ENCODE peak calls at places on chromosomes 5 and 9, in ten cellular contexts. One of them, this sample, is unnamed.

GRCh38 chr9:129694265-129694664 is 28.8 kb downstream of the PRRX2 start:
- DNase-seq in pancreas: no peak
- DNase-seq in body of pancreas: no peak
- DNase-seq in PC-3: no peak
- DNase-seq in neural progenitor cell: no peak
- DNase-seq in GM13976: no peak
- DNase-seq in heart right ventricle: no peak
- DNase-seq in GM13977: no peak
- DNase-seq in AG10803: peak
- DNase-seq in type B pancreatic cell: no peak
- DNase-seq in this sample: no peak

GRCh38 chr5:91384671-91385430 is 1.7 kb upstream of the ARRDC3 start:
- DNase-seq in pancreas: peak
- DNase-seq in GM13977: peak
- DNase-seq in body of pancreas: peak
- DNase-seq in neural progenitor cell: peak
- DNase-seq in heart right ventricle: no peak
- DNase-seq in type B pancreatic cell: no peak
- DNase-seq in AG10803: peak
- DNase-seq in PC-3: peak
- DNase-seq in GM13976: peak
- DNase-seq in this sample: peak

GRCh38 chr5:91058575-91058974 is 324.5 kb downstream of the ARRDC3 start:
- DNase-seq in neural progenitor cell: no peak
- DNase-seq in type B pancreatic cell: no peak
- DNase-seq in pancreas: no peak
- DNase-seq in heart right ventricle: no peak
- DNase-seq in PC-3: peak
- DNase-seq in AG10803: no peak
- DNase-seq in GM13976: no peak
- DNase-seq in GM13977: no peak
- DNase-seq in body of pancreas: no peak
- DNase-seq in this sample: no peak

GRCh38 chr5:80466669-80467485 is 21.0 kb upstream of the FAM151B start:
- DNase-seq in body of pancreas: no peak
- DNase-seq in pancreas: no peak
- DNase-seq in heart right ventricle: no peak
- DNase-seq in GM13977: no peak
- DNase-seq in type B pancreatic cell: no peak
- DNase-seq in GM13976: no peak
- DNase-seq in neural progenitor cell: no peak
- DNase-seq in PC-3: no peak
- DNase-seq in AG10803: peak
- DNase-seq in this sample: no peak

GRCh38 chr9:36677611-36678010 is 104.9 kb downstream of the MELK start:
- DNase-seq in type B pancreatic cell: no peak
- DNase-seq in neural progenitor cell: no peak
- DNase-seq in GM13976: no peak
- DNase-seq in pancreas: no peak
- DNase-seq in body of pancreas: no peak
- DNase-seq in GM13977: no peak
- DNase-seq in AG10803: no peak
- DNase-seq in heart right ventricle: no peak
- DNase-seq in PC-3: no peak
- DNase-seq in this sample: no peak

GRCh38 chr5:85656050-85656449 is 961.7 kb upstream of the COX7C start:
- DNase-seq in GM13977: no peak
- DNase-seq in AG10803: no peak
- DNase-seq in type B pancreatic cell: no peak
- DNase-seq in pancreas: no peak
- DNase-seq in GM13976: no peak
- DNase-seq in heart right ventricle: no peak
- DNase-seq in PC-3: no peak
- DNase-seq in neural progenitor cell: no peak
- DNase-seq in body of pancreas: no peak
- DNase-seq in this sample: no peak

GRCh38 chr5:2902186-2902585 is 150.7 kb upstream of the IRX2 start:
- DNase-seq in heart right ventricle: no peak
- DNase-seq in pancreas: no peak
- DNase-seq in GM13976: no peak
- DNase-seq in AG10803: no peak
- DNase-seq in type B pancreatic cell: no peak
- DNase-seq in PC-3: no peak
- DNase-seq in GM13977: no peak
- DNase-seq in body of pancreas: no peak
- DNase-seq in neural progenitor cell: no peak
- DNase-seq in this sample: no peak

GRCh38 chr5:76269259-76269958 is 133.7 kb upstream of the IQGAP2 start:
- DNase-seq in heart right ventricle: no peak
- DNase-seq in GM13976: peak
- DNase-seq in neural progenitor cell: no peak
- DNase-seq in body of pancreas: no peak
- DNase-seq in GM13977: peak
- DNase-seq in PC-3: no peak
- DNase-seq in AG10803: no peak
- DNase-seq in pancreas: no peak
- DNase-seq in type B pancreatic cell: no peak
- DNase-seq in this sample: no peak

GRCh38 chr5:41822036-41822435 is 48.2 kb downstream of the OXCT1 start:
- DNase-seq in AG10803: no peak
- DNase-seq in type B pancreatic cell: no peak
- DNase-seq in GM13977: no peak
- DNase-seq in PC-3: no peak
- DNase-seq in GM13976: no peak
- DNase-seq in heart right ventricle: no peak
- DNase-seq in body of pancreas: no peak
- DNase-seq in neural progenitor cell: peak
- DNase-seq in pancreas: no peak
- DNase-seq in this sample: no peak

GRCh38 chr9:103397868-103398600 is 402.9 kb downstream of the CYLC2 start:
- DNase-seq in type B pancreatic cell: no peak
- DNase-seq in GM13977: peak
- DNase-seq in neural progenitor cell: peak
- DNase-seq in GM13976: peak
- DNase-seq in PC-3: peak
- DNase-seq in pancreas: peak
- DNase-seq in body of pancreas: peak
- DNase-seq in heart right ventricle: no peak
- DNase-seq in AG10803: no peak
- DNase-seq in this sample: peak

GRCh38 chr9:131645078-131645776 is 94.6 kb downstream of the RAPGEF1 start:
- DNase-seq in GM13976: no peak
- DNase-seq in neural progenitor cell: no peak
- DNase-seq in type B pancreatic cell: no peak
- DNase-seq in GM13977: no peak
- DNase-seq in pancreas: no peak
- DNase-seq in PC-3: no peak
- DNase-seq in heart right ventricle: no peak
- DNase-seq in body of pancreas: no peak
- DNase-seq in AG10803: peak
- DNase-seq in this sample: no peak

GRCh38 chr9:100099722-100100042 is 639 bp downstream of the INVS start:
- DNase-seq in body of pancreas: peak
- DNase-seq in heart right ventricle: no peak
- DNase-seq in PC-3: no peak
- DNase-seq in GM13977: peak
- DNase-seq in type B pancreatic cell: no peak
- DNase-seq in pancreas: no peak
- DNase-seq in AG10803: no peak
- DNase-seq in neural progenitor cell: peak
- DNase-seq in GM13976: peak
- DNase-seq in this sample: no peak

GRCh38 chr9:80028501-80028900 is 456.7 kb downstream of the TLE4 start:
- DNase-seq in AG10803: peak
- DNase-seq in GM13977: no peak
- DNase-seq in GM13976: no peak
- DNase-seq in body of pancreas: peak
- DNase-seq in type B pancreatic cell: no peak
- DNase-seq in heart right ventricle: no peak
- DNase-seq in neural progenitor cell: peak
- DNase-seq in pancreas: no peak
- DNase-seq in PC-3: no peak
- DNase-seq in this sample: no peak

GRCh38 chr5:139687656-139688055 is 39.5 kb downstream of the CXXC5 start:
- DNase-seq in neural progenitor cell: no peak
- DNase-seq in heart right ventricle: no peak
- DNase-seq in type B pancreatic cell: no peak
- DNase-seq in GM13976: no peak
- DNase-seq in body of pancreas: peak
- DNase-seq in GM13977: no peak
- DNase-seq in pancreas: peak
- DNase-seq in AG10803: no peak
- DNase-seq in PC-3: no peak
- DNase-seq in this sample: no peak

GRCh38 chr5:24163091-24163490 is 481.7 kb downstream of the CDH10 start:
- DNase-seq in pancreas: no peak
- DNase-seq in type B pancreatic cell: no peak
- DNase-seq in PC-3: peak
- DNase-seq in body of pancreas: no peak
- DNase-seq in AG10803: no peak
- DNase-seq in GM13977: no peak
- DNase-seq in neural progenitor cell: no peak
- DNase-seq in GM13976: no peak
- DNase-seq in heart right ventricle: no peak
- DNase-seq in this sample: no peak

GRCh38 chr5:157917909-157918809 is 59.2 kb upstream of the CLINT1 start:
- DNase-seq in pancreas: peak
- DNase-seq in type B pancreatic cell: no peak
- DNase-seq in body of pancreas: peak
- DNase-seq in neural progenitor cell: peak
- DNase-seq in AG10803: peak
- DNase-seq in GM13976: peak
- DNase-seq in heart right ventricle: peak
- DNase-seq in GM13977: peak
- DNase-seq in PC-3: peak
- DNase-seq in this sample: peak
- TF ChIP-seq CTCF in pancreas: peak
- TF ChIP-seq CTCF in type B pancreatic cell: peak
- TF ChIP-seq CTCF in body of pancreas: peak
- TF ChIP-seq CTCF in neural progenitor cell: peak
- TF ChIP-seq CTCF in AG10803: peak
- TF ChIP-seq CTCF in GM13976: no peak
- TF ChIP-seq CTCF in heart right ventricle: no peak
- TF ChIP-seq CTCF in GM13977: peak
- TF ChIP-seq CTCF in PC-3: peak
- TF ChIP-seq CTCF in this sample: peak

GRCh38 chr9:122005597-122005996 is 87.5 kb downstream of the TTLL11 start:
- DNase-seq in pancreas: no peak
- DNase-seq in AG10803: peak
- DNase-seq in neural progenitor cell: peak
- DNase-seq in GM13977: no peak
- DNase-seq in heart right ventricle: no peak
- DNase-seq in body of pancreas: no peak
- DNase-seq in GM13976: no peak
- DNase-seq in PC-3: peak
- DNase-seq in type B pancreatic cell: peak
- DNase-seq in this sample: no peak
- TF ChIP-seq CTCF in pancreas: peak
- TF ChIP-seq CTCF in AG10803: peak
- TF ChIP-seq CTCF in neural progenitor cell: peak
- TF ChIP-seq CTCF in GM13977: no peak
- TF ChIP-seq CTCF in heart right ventricle: no peak
- TF ChIP-seq CTCF in body of pancreas: no peak
- TF ChIP-seq CTCF in GM13976: no peak
- TF ChIP-seq CTCF in PC-3: peak
- TF ChIP-seq CTCF in type B pancreatic cell: peak
- TF ChIP-seq CTCF in this sample: no peak

GRCh38 chr9:101176384-101176783 is 147.9 kb downstream of the PLPPR1 start:
- DNase-seq in type B pancreatic cell: no peak
- DNase-seq in neural progenitor cell: no peak
- DNase-seq in body of pancreas: no peak
- DNase-seq in GM13976: no peak
- DNase-seq in GM13977: no peak
- DNase-seq in PC-3: no peak
- DNase-seq in pancreas: no peak
- DNase-seq in heart right ventricle: no peak
- DNase-seq in AG10803: no peak
- DNase-seq in this sample: no peak
- TF ChIP-seq CTCF in type B pancreatic cell: peak
- TF ChIP-seq CTCF in neural progenitor cell: peak
- TF ChIP-seq CTCF in body of pancreas: no peak
- TF ChIP-seq CTCF in GM13976: no peak
- TF ChIP-seq CTCF in GM13977: no peak
- TF ChIP-seq CTCF in PC-3: no peak
- TF ChIP-seq CTCF in pancreas: no peak
- TF ChIP-seq CTCF in heart right ventricle: no peak
- TF ChIP-seq CTCF in AG10803: peak
- TF ChIP-seq CTCF in this sample: no peak

GRCh38 chr9:133207021-133207531 is 2.0 kb downstream of the OBP2B start:
- DNase-seq in pancreas: no peak
- DNase-seq in body of pancreas: no peak
- DNase-seq in AG10803: no peak
- DNase-seq in PC-3: no peak
- DNase-seq in GM13976: no peak
- DNase-seq in heart right ventricle: no peak
- DNase-seq in type B pancreatic cell: peak
- DNase-seq in GM13977: no peak
- DNase-seq in neural progenitor cell: no peak
- DNase-seq in this sample: no peak
- TF ChIP-seq CTCF in pancreas: no peak
- TF ChIP-seq CTCF in body of pancreas: no peak
- TF ChIP-seq CTCF in AG10803: no peak
- TF ChIP-seq CTCF in PC-3: no peak
- TF ChIP-seq CTCF in GM13976: no peak
- TF ChIP-seq CTCF in heart right ventricle: no peak
- TF ChIP-seq CTCF in type B pancreatic cell: no peak
- TF ChIP-seq CTCF in GM13977: no peak
- TF ChIP-seq CTCF in neural progenitor cell: no peak
- TF ChIP-seq CTCF in this sample: no peak

GRCh38 chr9:23322392-23322791 is 503.6 kb downstream of the ELAVL2 start:
- DNase-seq in pancreas: no peak
- DNase-seq in type B pancreatic cell: no peak
- DNase-seq in neural progenitor cell: peak
- DNase-seq in GM13977: no peak
- DNase-seq in heart right ventricle: no peak
- DNase-seq in PC-3: peak
- DNase-seq in GM13976: no peak
- DNase-seq in AG10803: peak
- DNase-seq in body of pancreas: no peak
- DNase-seq in this sample: no peak
- TF ChIP-seq CTCF in pancreas: peak
- TF ChIP-seq CTCF in type B pancreatic cell: peak
- TF ChIP-seq CTCF in neural progenitor cell: peak
- TF ChIP-seq CTCF in GM13977: peak
- TF ChIP-seq CTCF in heart right ventricle: no peak
- TF ChIP-seq CTCF in PC-3: peak
- TF ChIP-seq CTCF in GM13976: no peak
- TF ChIP-seq CTCF in AG10803: peak
- TF ChIP-seq CTCF in body of pancreas: no peak
- TF ChIP-seq CTCF in this sample: no peak

GRCh38 chr5:9454491-9454890 is 91.4 kb downstream of the SEMA5A start:
- DNase-seq in type B pancreatic cell: no peak
- DNase-seq in heart right ventricle: no peak
- DNase-seq in GM13976: no peak
- DNase-seq in PC-3: no peak
- DNase-seq in pancreas: no peak
- DNase-seq in GM13977: no peak
- DNase-seq in body of pancreas: no peak
- DNase-seq in neural progenitor cell: no peak
- DNase-seq in AG10803: no peak
- DNase-seq in this sample: no peak
- TF ChIP-seq CTCF in type B pancreatic cell: no peak
- TF ChIP-seq CTCF in heart right ventricle: no peak
- TF ChIP-seq CTCF in GM13976: no peak
- TF ChIP-seq CTCF in PC-3: no peak
- TF ChIP-seq CTCF in pancreas: no peak
- TF ChIP-seq CTCF in GM13977: no peak
- TF ChIP-seq CTCF in body of pancreas: no peak
- TF ChIP-seq CTCF in neural progenitor cell: no peak
- TF ChIP-seq CTCF in AG10803: no peak
- TF ChIP-seq CTCF in this sample: no peak

This sample was measured in GM20000.